ENCODE peak calls at places on chromosomes 1 and 21, in six cellular contexts. W is A172, E is EH, U is Right ventricle myocardium superior, L is NCI-H69, X is fibroblast of lung. Q is an unnamed sample.

GRCh38 chr1:158286966-158287365 is 2.8 kb upstream of the CD1C start:
- DNase-seq in W (no peak), E (no peak), U (no peak), L (no peak), X (no peak), Q (no peak)

GRCh38 chr1:86429122-86429725 is 5.3 kb downstream of the CLCA2 start:
- DNase-seq in W (no peak), E (peak; percentile 37), U (no peak), L (no peak), X (peak; percentile 43), Q (no peak)

GRCh38 chr1:166766942-166767341 is 72.3 kb upstream of the POGK start:
- DNase-seq in W (no peak), E (no peak), U (no peak), L (no peak), X (no peak), Q (no peak)

GRCh38 chr1:121516279-121516967 is 331.6 kb downstream of the SRGAP2C start:
- DNase-seq in W (no peak), E (no peak), U (peak; percentile 67), L (no peak), X (no peak), Q (no peak)

GRCh38 chr1:245687636-245688535 is 533.1 kb downstream of the KIF26B start:
- DNase-seq in W (no peak), E (no peak), U (no peak), L (peak; percentile 51), X (peak; percentile 36), Q (no peak)

GRCh38 chr1:91777196-91777595 is 108.8 kb downstream of the TGFBR3 start:
- DNase-seq in W (no peak), E (no peak), U (no peak), L (peak; percentile 10), X (no peak), Q (no peak)

GRCh38 chr21:37149411-37149810 is 76.4 kb downstream of the TTC3 start:
- DNase-seq in W (no peak), E (peak; percentile 88), U (no peak), L (no peak), X (peak; percentile 87), Q (no peak)

GRCh38 chr1:59549903-59550302 is 253.0 kb downstream of the FGGY start:
- DNase-seq in W (no peak), E (peak; percentile 52), U (peak; percentile 52), L (no peak), X (peak; percentile 91), Q (no peak)

GRCh38 chr1:2415801-2416208 is 3.4 kb upstream of the PEX10 start:
- DNase-seq in W (no peak), E (no peak), U (no peak), L (peak; percentile 15), X (no peak), Q (no peak)

GRCh38 chr1:53639251-53639721 is 99.7 kb downstream of the GLIS1 start:
- DNase-seq in W (peak; percentile 80), E (no peak), U (no peak), L (peak; percentile 64), X (peak; percentile 32), Q (peak; percentile 93)

GRCh38 chr1:77385551-77385950 is 103.7 kb downstream of the AK5 start:
- DNase-seq in W (no peak), E (peak; percentile 30), U (no peak), L (no peak), X (no peak), Q (peak; percentile 14)

GRCh38 chr1:151047591-151047924 is at the start of gene C1orf56:
- DNase-seq in W (peak; percentile 61), E (peak; percentile 71), U (peak; percentile 81), L (peak; percentile 93), X (peak; percentile 66), Q (peak; percentile 34)

GRCh38 chr21:44317871-44318270 is 18.0 kb downstream of the PFKL start:
- DNase-seq in W (no peak), E (no peak), U (no peak), L (no peak), X (no peak), Q (no peak)

GRCh38 chr1:36984675-36985074 is 49.6 kb downstream of the GRIK3 start:
- DNase-seq in W (no peak), E (no peak), U (no peak), L (no peak), X (no peak), Q (no peak)

GRCh38 chr21:41907496-41908258 is 28.5 kb upstream of the PRDM15 start:
- DNase-seq in W (no peak), E (no peak), U (no peak), L (no peak), X (no peak), Q (no peak)

GRCh38 chr1:41516168-41516961 is 31.9 kb upstream of the EDN2 start:
- DNase-seq in W (peak; percentile 67), E (peak; percentile 86), U (peak; percentile 96), L (peak; percentile 84), X (peak; percentile 87), Q (peak; percentile 57)

GRCh38 chr21:46096596-46096981 is 1.3 kb upstream of the COL6A2 start:
- DNase-seq in W (no peak), E (no peak), U (no peak), L (no peak), X (no peak), Q (no peak)

GRCh38 chr1:54575161-54575560 is 27.1 kb downstream of the ACOT11 start:
- DNase-seq in W (no peak), E (no peak), U (no peak), L (no peak), X (no peak), Q (no peak)

GRCh38 chr1:193111641-193112090 is 6.5 kb upstream of the GLRX2 start:
- DNase-seq in W (peak; percentile 73), E (peak; percentile 92), U (peak; percentile 74), L (no peak), X (peak; percentile 90), Q (peak; percentile 37)

GRCh38 chr1:244614113-244614836 is 38.7 kb upstream of the DESI2 start:
- DNase-seq in W (no peak), E (no peak), U (no peak), L (no peak), X (no peak), Q (no peak)

GRCh38 chr1:79845951-79846350 is 839.4 kb upstream of the ADGRL4 start:
- DNase-seq in W (no peak), E (peak; percentile 19), U (no peak), L (no peak), X (peak; percentile 7), Q (no peak)

GRCh38 chr1:182841368-182841988 is 2.3 kb downstream of the DHX9 start:
- DNase-seq in W (no peak), E (peak; percentile 38), U (no peak), L (peak; percentile 63), X (peak; percentile 45), Q (peak; percentile 84)

GRCh38 chr1:12344611-12345299 is 114.9 kb downstream of the VPS13D start:
- DNase-seq in W (no peak), E (no peak), U (peak; percentile 50), L (no peak), X (no peak), Q (no peak)

GRCh38 chr1:100394286-100394685 is 42.0 kb downstream of the CDC14A start:
- DNase-seq in W (no peak), E (no peak), U (peak; percentile 35), L (no peak), X (no peak), Q (no peak)

GRCh38 chr1:206079130-206079529 is 26.2 kb downstream of the RHEX start:
- DNase-seq in W (no peak), E (no peak), U (no peak), L (no peak), X (no peak), Q (no peak)

GRCh38 chr1:56927171-56927570 is 38.6 kb downstream of the C8B start:
- DNase-seq in W (no peak), E (no peak), U (no peak), L (no peak), X (no peak), Q (no peak)

GRCh38 chr1:93904228-93904627 is 5.0 kb downstream of the GCLM start:
- DNase-seq in W (no peak), E (no peak), U (no peak), L (peak; percentile 1), X (peak; percentile 34), Q (no peak)

GRCh38 chr1:216422821-216423529 is at the start of gene USH2A:
- DNase-seq in W (no peak), E (no peak), U (no peak), L (peak; percentile 95), X (no peak), Q (no peak)

GRCh38 chr1:47623174-47623940 is 185.5 kb downstream of the FOXD2 start:
- DNase-seq in W (no peak), E (no peak), U (no peak), L (no peak), X (no peak), Q (no peak)

GRCh38 chr1:209823143-209824041 is 4.4 kb upstream of the UTP25 start:
- DNase-seq in W (peak; percentile 73), E (peak; percentile 75), U (no peak), L (peak; percentile 86), X (peak; percentile 83), Q (peak; percentile 78)

GRCh38 chr1:55813619-55814018 is 598.5 kb upstream of the USP24 start:
- DNase-seq in W (no peak), E (peak; percentile 75), U (peak; percentile 65), L (no peak), X (peak; percentile 84), Q (no peak)

GRCh38 chr1:230842801-230843200 is 25.5 kb downstream of the C1orf198 start:
- DNase-seq in W (no peak), E (no peak), U (peak; percentile 79), L (no peak), X (no peak), Q (no peak)

GRCh38 chr1:66982561-66983285 is 57.9 kb downstream of the MIER1 start:
- DNase-seq in W (no peak), E (no peak), U (no peak), L (no peak), X (no peak), Q (no peak)

GRCh38 chr1:54583868-54584267 is 35.8 kb downstream of the ACOT11 start:
- DNase-seq in W (no peak), E (no peak), U (no peak), L (peak; percentile 16), X (no peak), Q (no peak)

GRCh38 chr21:17352937-17353655 is 159.7 kb upstream of the CXADR start:
- DNase-seq in W (no peak), E (no peak), U (no peak), L (peak; percentile 98), X (no peak), Q (no peak)

GRCh38 chr1:196660912-196661311 is 9.1 kb downstream of the CFH start:
- DNase-seq in W (no peak), E (peak; percentile 37), U (no peak), L (peak; percentile 67), X (peak; percentile 60), Q (peak; percentile 44)

GRCh38 chr1:47830021-47830420 is 167.2 kb downstream of the TRABD2B start:
- DNase-seq in W (no peak), E (no peak), U (no peak), L (no peak), X (no peak), Q (no peak)